ENCODE peak calls at places on chromosomes 4 and X, in ten cellular contexts. A, Q, E, L, X, B, H, F, W and I are unnamed samples.

GRCh38 chr4:157389751-157390150 is 169.2 kb downstream of the GRIA2 start:
- DNase-seq in W (no peak), L (no peak), B (no peak), F (peak), E (no peak), H (no peak), A (no peak), Q (no peak), X (no peak), I (no peak)

GRCh38 chr4:164748375-164748774 is 5.6 kb upstream of the SMIM31 start:
- DNase-seq in E (no peak), A (no peak), L (no peak), X (no peak), H (peak), W (no peak), Q (no peak), B (peak), F (no peak), I (no peak)

GRCh38 chr4:177051473-177052060 is 258.1 kb upstream of the NEIL3 start:
- DNase-seq in X (no peak), W (no peak), H (peak), B (peak), E (no peak), A (no peak), Q (peak), L (no peak), F (peak), I (peak)

GRCh38 chr4:87118826-87119225 is 101.6 kb downstream of the KLHL8 start:
- DNase-seq in E (no peak), H (peak), F (no peak), W (no peak), X (no peak), Q (peak), B (no peak), A (no peak), L (no peak), I (no peak)

GRCh38 chr4:53916431-53916889 is 147.9 kb downstream of the CHIC2 start:
- DNase-seq in A (no peak), F (no peak), L (no peak), H (peak), B (no peak), E (no peak), W (no peak), X (no peak), Q (no peak), I (no peak)

GRCh38 chr4:137890802-137891201 is 351.3 kb downstream of the SLC7A11 start:
- DNase-seq in E (no peak), F (no peak), A (no peak), Q (no peak), H (no peak), W (no peak), X (no peak), B (no peak), L (no peak), I (no peak)

GRCh38 chr4:127251423-127251822 is 381.3 kb upstream of the INTU start:
- DNase-seq in B (no peak), L (no peak), X (no peak), A (no peak), E (no peak), W (no peak), F (no peak), Q (no peak), H (peak), I (no peak)

GRCh38 chrX:51894697-51895336 is 1.4 kb downstream of the MAGED1 start:
- DNase-seq in Q (no peak), E (peak), W (no peak), L (no peak), H (peak), B (no peak), A (no peak), F (peak), X (peak), I (peak)

GRCh38 chr4:6989331-6989923 is 53.7 kb upstream of the TADA2B start:
- DNase-seq in B (no peak), Q (no peak), X (no peak), L (no peak), W (no peak), E (no peak), F (no peak), H (no peak), A (no peak), I (no peak)

GRCh38 chr4:71239365-71239764 is 99.5 kb upstream of the SLC4A4 start:
- DNase-seq in B (no peak), X (no peak), A (no peak), L (no peak), Q (no peak), E (no peak), F (no peak), H (peak), W (no peak), I (no peak)

GRCh38 chr4:139078926-139079325 is 63.3 kb downstream of the NOCT start:
- DNase-seq in F (no peak), E (no peak), H (no peak), L (no peak), B (no peak), W (no peak), X (no peak), Q (no peak), A (no peak), I (no peak)

GRCh38 chr4:139083533-139084424 is 68.2 kb downstream of the NOCT start:
- DNase-seq in L (peak), H (peak), A (peak), E (peak), B (peak), F (peak), X (peak), W (peak), Q (peak), I (peak)

GRCh38 chr4:139082750-139083532 is 67.4 kb downstream of the NOCT start:
- DNase-seq in H (peak), Q (peak), X (peak), W (peak), E (peak), B (peak), L (peak), A (peak), F (peak), I (peak)

GRCh38 chr4:139085141-139085540 is 69.6 kb downstream of the NOCT start:
- DNase-seq in W (no peak), B (peak), L (no peak), X (no peak), F (no peak), Q (no peak), H (peak), A (no peak), E (no peak), I (no peak)

DNA sequence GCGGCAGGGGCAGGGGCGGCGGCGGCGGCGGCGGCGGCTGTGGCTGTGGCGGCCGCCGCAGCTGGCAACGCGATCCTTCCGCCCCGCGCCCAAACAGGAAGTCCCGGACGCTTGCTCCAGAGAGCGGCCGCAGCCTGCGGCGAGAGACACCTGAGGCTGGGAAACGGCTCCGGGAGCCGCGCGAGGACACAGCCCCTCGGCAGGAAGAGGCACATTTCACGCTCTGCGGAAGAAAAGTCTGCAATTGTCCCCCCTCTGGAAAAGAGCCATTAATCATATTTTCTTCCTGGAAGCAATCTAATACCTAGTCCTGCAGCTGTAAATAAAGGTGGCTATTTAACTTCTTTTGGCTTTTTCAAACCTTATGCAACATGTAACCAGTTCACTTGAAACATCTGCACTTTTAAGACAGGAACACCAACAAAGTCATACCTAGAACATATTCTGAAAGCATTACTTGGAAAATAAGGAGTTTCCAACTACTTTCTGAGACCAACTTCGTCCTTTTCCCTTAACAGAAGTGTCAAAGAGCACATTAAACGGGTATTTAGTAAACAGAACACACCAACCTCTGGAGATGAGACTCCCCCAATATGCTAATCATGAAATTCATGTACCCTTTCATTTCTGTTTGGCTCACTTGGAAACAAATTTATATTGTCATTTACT is 69.0 kb downstream of the NOCT start:
- DNase-seq in A (peak), H (no peak), B (peak), L (no peak), F (no peak), E (no peak), X (no peak), W (no peak), Q (peak), I (no peak)
- TF ChIP-seq POLR2A in A (no peak), H (no peak), B (peak), L (no peak), F (no peak), E (no peak), X (no peak), W (no peak), Q (no peak), I (no peak)

GRCh38 chrX:112147206-112147605 is 64.6 kb upstream of the TRPC5 start:
- DNase-seq in B (no peak), A (no peak), H (peak), X (peak), F (no peak), Q (peak), W (no peak), L (no peak), E (no peak), I (peak)
- TF ChIP-seq CTCF in B (peak), A (peak), H (peak), X (peak), F (peak), Q (no peak), W (no peak), L (no peak), E (no peak), I (no peak)

GRCh38 chrX:24395775-24396174 is 35.3 kb downstream of the SUPT20HL1 start:
- DNase-seq in W (no peak), A (peak), F (peak), Q (peak), B (peak), H (peak), L (no peak), X (peak), E (no peak), I (peak)
- H3K4me3 ChIP-seq in W (no peak), A (no peak), F (no peak), Q (no peak), B (no peak), H (no peak), L (no peak), X (no peak), E (no peak), I (no peak)

GRCh38 chr4:88130003-88130402 is 28.4 kb downstream of the ABCG2 start:
- DNase-seq in X (no peak), H (no peak), F (no peak), E (no peak), B (no peak), W (no peak), L (no peak), A (no peak), Q (no peak), I (no peak)
- TF ChIP-seq POLR2A in X (no peak), H (no peak), F (no peak), E (no peak), B (no peak), W (no peak), L (no peak), A (no peak), Q (no peak), I (no peak)

GRCh38 chr4:105632599-105632998 is 75.9 kb downstream of the INTS12 start:
- DNase-seq in F (no peak), X (no peak), Q (no peak), B (no peak), W (no peak), A (no peak), H (no peak), E (no peak), L (no peak), I (no peak)
- TF ChIP-seq CTCF in F (no peak), X (no peak), Q (no peak), B (no peak), W (no peak), A (peak), H (no peak), E (no peak), L (no peak), I (no peak)

GRCh38 chr4:39719804-39720580 is 22.1 kb downstream of the UBE2K start:
- DNase-seq in X (no peak), E (no peak), B (no peak), F (no peak), H (peak), W (no peak), L (no peak), A (no peak), Q (no peak), I (no peak)

GRCh38 chr4:39715788-39716187 is 17.9 kb downstream of the UBE2K start:
- DNase-seq in L (no peak), X (no peak), E (no peak), W (no peak), B (no peak), F (no peak), Q (no peak), A (no peak), H (no peak), I (no peak)

GRCh38 chr4:39718366-39719323 is 20.7 kb downstream of the UBE2K start:
- DNase-seq in E (no peak), B (no peak), A (no peak), H (no peak), X (peak), W (no peak), Q (no peak), L (no peak), F (no peak), I (no peak)

GRCh38 chr4:39716356-39716755 is 18.4 kb downstream of the UBE2K start:
- DNase-seq in L (no peak), Q (no peak), W (no peak), F (no peak), X (peak), B (no peak), E (no peak), H (no peak), A (no peak), I (no peak)

GRCh38 chr4:39721788-39722187 is 23.9 kb downstream of the UBE2K start:
- DNase-seq in Q (no peak), L (no peak), A (no peak), E (no peak), H (no peak), X (peak), F (no peak), W (no peak), B (no peak), I (no peak)
- H3K4me3 ChIP-seq in Q (no peak), L (no peak), A (no peak), E (no peak), H (no peak), X (no peak), F (no peak), W (no peak), B (no peak), I (no peak)